ENCODE peak calls at places on chromosomes 3 and 15, in five cellular contexts. One of them, this sample, is unnamed.

GRCh38 chr3:71955549-71956373 is 170.8 kb upstream of the PROK2 start:
- DNase-seq in lung microvascular endothelial cell: peak; percentile 68
- DNase-seq in activated T-cell treated with anti-CD3 and anti-CD28 coated beads, Interleukin-2, amount 50 U/mL, for 4 hours: no peak
- DNase-seq in prostate gland: peak; percentile 67
- DNase-seq in MCF 10A: peak; percentile 78
- DNase-seq in this sample: peak; percentile 85

GRCh38 chr3:64360261-64360660 is 135.0 kb upstream of the PRICKLE2 start:
- DNase-seq in prostate gland: no peak
- DNase-seq in lung microvascular endothelial cell: no peak
- DNase-seq in activated T-cell treated with anti-CD3 and anti-CD28 coated beads, Interleukin-2, amount 50 U/mL, for 4 hours: no peak
- DNase-seq in MCF 10A: no peak
- DNase-seq in this sample: no peak

GRCh38 chr3:195550723-195551122 is 7.6 kb upstream of the PPP1R2 start:
- DNase-seq in MCF 10A: no peak
- DNase-seq in lung microvascular endothelial cell: no peak
- DNase-seq in activated T-cell treated with anti-CD3 and anti-CD28 coated beads, Interleukin-2, amount 50 U/mL, for 4 hours: no peak
- DNase-seq in prostate gland: no peak
- DNase-seq in this sample: no peak

GRCh38 chr3:40309925-40310635 is 573 bp downstream of the EIF1B start:
- DNase-seq in prostate gland: no peak
- DNase-seq in MCF 10A: peak; percentile 33
- DNase-seq in lung microvascular endothelial cell: peak; percentile 64
- DNase-seq in activated T-cell treated with anti-CD3 and anti-CD28 coated beads, Interleukin-2, amount 50 U/mL, for 4 hours: peak; percentile 10
- DNase-seq in this sample: peak; percentile 32

GRCh38 chr15:32864841-32865240 is 147.0 kb downstream of the GREM1 start:
- DNase-seq in prostate gland: no peak
- DNase-seq in activated T-cell treated with anti-CD3 and anti-CD28 coated beads, Interleukin-2, amount 50 U/mL, for 4 hours: no peak
- DNase-seq in MCF 10A: no peak
- DNase-seq in lung microvascular endothelial cell: no peak
- DNase-seq in this sample: no peak

GRCh38 chr15:93866441-93866840 is 364.9 kb upstream of the MCTP2 start:
- DNase-seq in activated T-cell treated with anti-CD3 and anti-CD28 coated beads, Interleukin-2, amount 50 U/mL, for 4 hours: no peak
- DNase-seq in lung microvascular endothelial cell: no peak
- DNase-seq in MCF 10A: no peak
- DNase-seq in prostate gland: no peak
- DNase-seq in this sample: no peak

GRCh38 chr15:86879250-86880229 is 799.9 kb downstream of the AGBL1 start:
- DNase-seq in lung microvascular endothelial cell: no peak
- DNase-seq in prostate gland: no peak
- DNase-seq in MCF 10A: no peak
- DNase-seq in activated T-cell treated with anti-CD3 and anti-CD28 coated beads, Interleukin-2, amount 50 U/mL, for 4 hours: no peak
- DNase-seq in this sample: peak; percentile 11

GRCh38 chr3:124780356-124780755 is 50.1 kb downstream of the UMPS start:
- DNase-seq in MCF 10A: no peak
- DNase-seq in prostate gland: peak; percentile 29
- DNase-seq in activated T-cell treated with anti-CD3 and anti-CD28 coated beads, Interleukin-2, amount 50 U/mL, for 4 hours: no peak
- DNase-seq in lung microvascular endothelial cell: peak; percentile 29
- DNase-seq in this sample: no peak

GRCh38 chr3:135125171-135125801 is 330.2 kb downstream of the EPHB1 start:
- DNase-seq in activated T-cell treated with anti-CD3 and anti-CD28 coated beads, Interleukin-2, amount 50 U/mL, for 4 hours: no peak
- DNase-seq in lung microvascular endothelial cell: peak; percentile 21
- DNase-seq in prostate gland: no peak
- DNase-seq in MCF 10A: peak; percentile 26
- DNase-seq in this sample: peak; percentile 36

GRCh38 chr3:55189359-55189801 is 261.5 kb upstream of the LRTM1 start:
- DNase-seq in prostate gland: no peak
- DNase-seq in lung microvascular endothelial cell: no peak
- DNase-seq in activated T-cell treated with anti-CD3 and anti-CD28 coated beads, Interleukin-2, amount 50 U/mL, for 4 hours: no peak
- DNase-seq in MCF 10A: peak; percentile 72
- DNase-seq in this sample: no peak

GRCh38 chr3:126927405-126927750 is 55.5 kb upstream of the PLXNA1 start:
- DNase-seq in activated T-cell treated with anti-CD3 and anti-CD28 coated beads, Interleukin-2, amount 50 U/mL, for 4 hours: no peak
- DNase-seq in prostate gland: no peak
- DNase-seq in lung microvascular endothelial cell: no peak
- DNase-seq in MCF 10A: no peak
- DNase-seq in this sample: no peak

GRCh38 chr15:60758961-60759729 is 280.2 kb upstream of the ICE2 start:
- DNase-seq in MCF 10A: peak; percentile 47
- DNase-seq in prostate gland: no peak
- DNase-seq in activated T-cell treated with anti-CD3 and anti-CD28 coated beads, Interleukin-2, amount 50 U/mL, for 4 hours: no peak
- DNase-seq in lung microvascular endothelial cell: no peak
- DNase-seq in this sample: no peak

GRCh38 chr3:134364936-134365765 is 9.1 kb downstream of the AMOTL2 start:
- DNase-seq in MCF 10A: peak; percentile 57
- DNase-seq in lung microvascular endothelial cell: peak; percentile 66
- DNase-seq in prostate gland: no peak
- DNase-seq in activated T-cell treated with anti-CD3 and anti-CD28 coated beads, Interleukin-2, amount 50 U/mL, for 4 hours: no peak
- DNase-seq in this sample: no peak

GRCh38 chr15:31387483-31388118 is 61.0 kb downstream of the KLF13 start:
- DNase-seq in MCF 10A: peak; percentile 51
- DNase-seq in prostate gland: peak; percentile 80
- DNase-seq in activated T-cell treated with anti-CD3 and anti-CD28 coated beads, Interleukin-2, amount 50 U/mL, for 4 hours: no peak
- DNase-seq in lung microvascular endothelial cell: no peak
- DNase-seq in this sample: peak; percentile 70

This sample was measured in PC-3.